ENCODE peak calls at places on chromosomes 16 and 17, in six cellular contexts. B, E, H, D, C and R are unnamed samples.

GRCh38 chr17:74746922-74747321 is 1.5 kb upstream of the NHERF1 start:
- DNase-seq in E (peak; percentile 58), B (no peak), H (no peak), C (no peak), D (no peak), R (no peak)

GRCh38 chr17:52106070-52106469 is 52.4 kb downstream of the CA10 start:
- DNase-seq in B (no peak), H (no peak), D (no peak), C (no peak), E (no peak), R (no peak)

GRCh38 chr17:46964315-46965265 is 14.5 kb downstream of the RPRML start:
- DNase-seq in D (no peak), B (no peak), H (peak; percentile 57), E (no peak), C (peak; percentile 49), R (no peak)

GRCh38 chr16:84985079-84986065 is 26.0 kb downstream of the ZDHHC7 start:
- DNase-seq in E (no peak), D (no peak), B (peak; percentile 89), C (peak; percentile 54), H (peak; percentile 80), R (no peak)

GRCh38 chr16:87160218-87160617 is 157.0 kb downstream of the C16orf95 start:
- DNase-seq in H (no peak), B (no peak), E (no peak), C (no peak), D (no peak), R (no peak)

GRCh38 chr16:19366384-19366783 is 51.3 kb upstream of the TMC5 start:
- DNase-seq in B (no peak), H (no peak), D (no peak), C (no peak), E (no peak), R (no peak)

GRCh38 chr16:86577314-86577971 is 906 bp upstream of the FOXL1 start:
- DNase-seq in E (no peak), C (no peak), B (peak; percentile 74), H (no peak), D (no peak), R (no peak)

GRCh38 chr17:19371259-19372003 is 6.9 kb upstream of the MAPK7 start:
- DNase-seq in E (no peak), H (no peak), D (no peak), B (no peak), C (no peak), R (peak; percentile 24)

GRCh38 chr16:69190598-69190997 is 3.6 kb downstream of the SNTB2 start:
- DNase-seq in D (no peak), B (no peak), E (no peak), C (no peak), H (no peak), R (peak; percentile 23)

GRCh38 chr17:2170023-2170422 is 115.1 kb downstream of the HIC1 start:
- DNase-seq in E (no peak), B (no peak), D (peak; percentile 27), C (peak; percentile 40), H (no peak), R (peak; percentile 69)
- TF ChIP-seq CTCF in E (no peak), B (no peak), D (peak; percentile 60), C (peak; percentile 58), H (peak; percentile 4), R (peak; percentile 55)

DNA sequence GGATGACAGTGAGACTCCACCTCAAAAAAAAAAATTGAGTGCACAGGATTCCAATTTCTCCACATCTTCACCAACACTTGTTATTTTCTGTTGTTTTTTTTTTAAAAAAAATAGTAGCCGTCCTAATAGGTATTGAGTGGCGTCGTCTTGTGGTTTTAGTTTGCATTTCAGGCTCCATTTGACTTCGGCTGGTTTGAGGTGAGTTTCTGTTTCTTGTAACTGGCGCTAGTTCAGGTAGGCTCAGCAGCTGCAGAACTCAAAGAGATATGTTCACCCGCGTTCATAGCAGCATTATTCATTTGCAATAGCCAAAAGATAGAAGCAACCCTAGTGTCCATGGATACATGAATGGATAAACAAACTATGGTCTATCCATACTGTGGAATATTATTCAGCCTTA is 44.7 kb downstream of the TMEM235 start:
- DNase-seq in B (no peak), E (no peak), D (no peak), H (no peak), C (no peak), R (peak; percentile 82)
- H3K4me3 ChIP-seq in B (no peak overlapping the region), E (no peak overlapping the region), D (no peak overlapping the region), H (no peak overlapping the region), C (no peak overlapping the region), R (no peak overlapping the region)

DNA sequence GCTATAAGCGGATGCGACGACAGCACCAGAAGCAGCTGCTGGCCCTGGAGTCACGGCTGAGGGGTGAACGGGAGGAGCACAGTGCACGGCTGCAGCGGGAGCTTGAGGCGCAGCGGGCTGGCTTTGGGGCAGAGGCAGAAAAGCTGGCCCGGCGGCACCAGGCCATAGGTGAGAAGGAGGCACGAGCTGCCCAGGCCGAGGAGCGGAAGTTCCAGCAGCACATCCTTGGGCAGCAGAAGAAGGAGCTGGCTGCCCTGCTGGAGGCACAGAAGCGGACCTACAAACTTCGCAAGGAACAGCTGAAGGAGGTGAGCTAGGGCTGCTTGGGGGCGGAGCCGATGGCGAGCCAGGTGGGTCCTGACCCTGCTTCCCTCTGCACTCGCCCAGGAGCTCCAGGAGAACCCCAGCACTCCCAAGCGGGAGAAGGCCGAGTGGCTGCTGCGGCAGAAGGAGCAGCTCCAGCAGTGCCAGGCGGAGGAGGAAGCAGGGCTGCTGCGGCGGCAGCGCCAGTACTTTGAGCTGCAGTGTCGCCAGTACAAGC is 10.1 kb downstream of the HIRIP3 start:
- DNase-seq in B (no peak), H (no peak), E (peak; percentile 18), C (no peak), D (no peak), R (no peak)
- TF ChIP-seq CTCF in B (no peak), H (no peak), E (no peak), C (no peak), D (no peak), R (no peak)

DNA sequence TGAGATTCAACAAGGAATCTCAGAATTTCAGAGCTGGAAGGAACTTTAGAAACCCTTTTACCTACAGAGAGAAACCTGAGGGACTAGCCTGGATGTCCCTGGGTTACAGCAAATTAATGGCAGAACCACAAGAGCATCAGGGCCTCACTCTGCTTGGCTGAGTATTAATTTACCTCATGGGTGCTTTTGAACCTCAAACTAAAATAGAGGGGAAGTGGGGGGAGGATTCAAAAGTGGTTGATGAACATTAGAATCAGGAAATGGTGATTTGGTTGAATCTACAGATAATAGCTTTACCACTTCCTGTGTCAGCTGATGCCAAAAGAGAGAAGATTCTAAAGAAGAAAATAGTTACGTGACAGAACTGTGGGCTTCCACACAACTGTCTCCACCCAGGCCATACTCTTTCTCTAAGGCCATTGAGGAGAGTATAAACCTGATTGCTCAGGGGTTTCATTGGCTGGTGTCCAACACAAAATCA is 11.3 kb upstream of the SKAP1 start:
- DNase-seq in B (no peak), D (no peak), E (no peak), H (no peak), C (no peak), R (peak; percentile 88)
- H3K4me3 ChIP-seq in B (no peak overlapping the region), D (no peak overlapping the region), E (no peak overlapping the region), H (no peak overlapping the region), C (no peak overlapping the region), R (peak overlapping the region; percentile 7)

GRCh38 chr17:8002646-8003593 is 505 bp downstream of the GUCY2D start:
- DNase-seq in H (no peak), C (no peak), E (no peak), B (no peak), D (no peak), R (no peak)
- TF ChIP-seq CTCF in H (no peak), C (no peak), E (no peak), B (no peak), D (no peak), R (no peak)